ENCODE peak calls at places on chromosomes 4 and X, in five cellular contexts. T is vagina; K is mammary epithelial cell; M is CD4-positive, alpha-beta T cell; B is RWPE1. N is an unnamed sample.

GRCh38 chr4:78551420-78552351 is at the start of gene ANXA3:
- DNase-seq in T (no peak), K (peak), M (no peak), B (peak), N (no peak)

GRCh38 chr4:166377578-166377977 is 504.5 kb downstream of the TLL1 start:
- DNase-seq in T (no peak), K (no peak), M (no peak), B (no peak), N (no peak)

GRCh38 chr4:48639816-48640215 is 140.3 kb downstream of the FRYL start:
- DNase-seq in T (no peak), K (no peak), M (no peak), B (no peak), N (no peak)

GRCh38 chrX:43269201-43269600 is 386.9 kb upstream of the MAOA start:
- DNase-seq in T (no peak), K (peak), M (no peak), B (peak), N (no peak)

GRCh38 chr4:7556558-7556957 is 121.8 kb upstream of the PSAPL1 start:
- DNase-seq in T (no peak), K (no peak), M (no peak), B (no peak), N (no peak)

GRCh38 chr4:162793571-162793970 is 373.1 kb downstream of the NAF1 start:
- DNase-seq in T (no peak), K (no peak), M (no peak), B (no peak), N (no peak)

GRCh38 chr4:7213802-7214201 is 21.5 kb downstream of the SORCS2 start:
- DNase-seq in T (no peak), K (no peak), M (no peak), B (no peak), N (no peak)

GRCh38 chr4:153748378-153748777 is 11.4 kb downstream of the RNF175 start:
- DNase-seq in T (no peak), K (peak), M (no peak), B (peak), N (peak)

GRCh38 chr4:152678841-152679240 is 956 bp downstream of the TMEM154 start:
- DNase-seq in T (no peak), K (peak), M (no peak), B (no peak), N (no peak)

GRCh38 chr4:140581078-140581477 is 12.3 kb upstream of the UCP1 start:
- DNase-seq in T (no peak), K (no peak), M (no peak), B (no peak), N (no peak)

GRCh38 chrX:99703467-99703866 is 706.6 kb downstream of the PCDH19 start:
- DNase-seq in T (no peak), K (no peak), M (no peak), B (no peak), N (no peak)

GRCh38 chrX:20038966-20039365 is 48.1 kb upstream of the BCLAF3 start:
- DNase-seq in T (no peak), K (peak), M (no peak), B (no peak), N (no peak)

GRCh38 chrX:65587616-65588526 is 53.3 kb upstream of the LAS1L start:
- DNase-seq in T (no peak), K (peak), M (no peak), B (peak), N (peak)

GRCh38 chr4:6221851-6222760 is 21.8 kb upstream of the JAKMIP1 start:
- DNase-seq in T (no peak), K (peak), M (no peak), B (peak), N (peak)

GRCh38 chr4:87476934-87477333 is 52.2 kb downstream of the SPARCL1 start:
- DNase-seq in T (no peak), K (no peak), M (no peak), B (no peak), N (no peak)

GRCh38 chrX:44106864-44107263 is 133.7 kb upstream of the NDP start:
- DNase-seq in T (no peak), K (no peak), M (no peak), B (no peak), N (no peak)

GRCh38 chrX:135327299-135327698 is 18.0 kb downstream of the ETDC start:
- DNase-seq in T (no peak), K (peak), M (no peak), B (peak), N (no peak)

GRCh38 chr4:30722916-30723270 is 2.7 kb downstream of the PCDH7 start:
- DNase-seq in T (no peak), K (no peak), M (no peak), B (no peak), N (no peak)

GRCh38 chrX:70445876-70446275 is 1.2 kb downstream of the DLG3 start:
- DNase-seq in T (no peak), K (no peak), M (no peak), B (no peak), N (no peak)

GRCh38 chrX:106802388-106803275 is at the start of gene TBC1D8B:
- DNase-seq in T (no peak), K (peak), M (peak), B (peak), N (peak)

GRCh38 chr4:17561195-17561909 is 15.6 kb upstream of the LAP3 start:
- DNase-seq in T (no peak), K (peak), M (no peak), B (no peak), N (no peak)

GRCh38 chr4:4752025-4752424 is 107.4 kb upstream of the MSX1 start:
- DNase-seq in T (no peak), K (no peak), M (no peak), B (peak), N (no peak)

GRCh38 chrX:74422029-74422352 is 698 bp downstream of the SLC16A2 start:
- DNase-seq in T (no peak), K (no peak), M (no peak), B (no peak), N (peak)

GRCh38 chrX:20414781-20415445 is 148.2 kb upstream of the RPS6KA3 start:
- DNase-seq in T (no peak), K (no peak), M (no peak), B (no peak), N (no peak)

GRCh38 chrX:149074429-149074828 is 430.7 kb downstream of the IDS start:
- DNase-seq in T (no peak), K (no peak), M (no peak), B (no peak), N (no peak)

GRCh38 chrX:130118396-130118795 is 8.1 kb upstream of the ELF4 start:
- DNase-seq in T (no peak), K (peak), M (peak), B (no peak), N (no peak)

GRCh38 chr4:175253184-175253902 is 335.2 kb downstream of the ADAM29 start:
- DNase-seq in T (no peak), K (no peak), M (no peak), B (no peak), N (peak)

GRCh38 chrX:149993989-149994388 is 55.7 kb upstream of the EOLA2 start:
- DNase-seq in T (no peak), K (no peak), M (no peak), B (no peak), N (no peak)

GRCh38 chrX:3811331-3812311 is 98.2 kb upstream of the PRKX start:
- DNase-seq in T (no peak), K (peak), M (peak), B (no peak), N (no peak)

DNA sequence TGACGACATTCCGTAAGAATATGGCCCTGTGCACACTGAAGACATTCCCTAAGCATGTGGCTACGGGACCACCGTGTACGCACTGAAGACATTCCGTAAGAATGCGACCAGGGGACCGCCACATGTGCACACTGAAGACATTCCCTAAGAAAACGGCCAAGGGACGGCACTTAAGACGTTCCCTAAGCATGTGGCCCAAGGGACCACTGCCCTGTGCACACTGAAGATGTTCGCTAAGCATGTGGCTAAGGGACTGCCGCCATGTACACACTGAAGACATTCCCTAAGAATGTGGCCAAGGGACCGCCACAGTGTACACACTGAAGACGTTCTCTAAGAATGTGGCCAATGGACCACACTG is 21.4 kb downstream of the DHRSX start:
- DNase-seq in T (no peak), K (no peak), M (no peak), B (no peak), N (no peak)
- TF ChIP-seq CTCF in T (no peak), K (no peak), M (no peak), B (no peak), N (no peak)

DNA sequence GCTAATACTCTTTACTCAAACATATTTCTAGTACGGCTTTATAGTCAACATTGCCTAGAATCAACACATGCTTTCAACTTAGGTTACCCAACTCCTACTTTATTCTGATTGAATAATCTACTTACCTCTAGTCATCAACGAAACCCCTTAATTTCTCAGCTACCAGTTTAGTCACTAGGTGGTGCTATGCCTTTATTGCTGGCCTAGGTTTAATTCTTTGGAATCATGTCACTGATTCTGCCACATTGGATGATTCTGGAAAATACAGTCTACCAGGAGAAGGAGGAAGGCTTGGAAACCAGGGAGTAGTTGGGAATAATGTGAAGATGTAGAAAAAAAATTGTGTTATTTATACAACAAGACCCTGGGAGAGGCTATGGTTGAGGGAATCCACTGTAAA is 167.7 kb downstream of the DCAF12L2 start:
- DNase-seq in T (no peak), K (peak), M (no peak), B (no peak), N (no peak)
- TF ChIP-seq CTCF in T (no peak), K (peak), M (no peak), B (peak), N (peak)

GRCh38 chr4:40228497-40229365 is 31.9 kb downstream of the RHOH start:
- DNase-seq in T (no peak), K (no peak), M (no peak), B (no peak), N (no peak)
- TF ChIP-seq CTCF in T (no peak), K (peak), M (peak), B (no peak), N (peak)

DNA sequence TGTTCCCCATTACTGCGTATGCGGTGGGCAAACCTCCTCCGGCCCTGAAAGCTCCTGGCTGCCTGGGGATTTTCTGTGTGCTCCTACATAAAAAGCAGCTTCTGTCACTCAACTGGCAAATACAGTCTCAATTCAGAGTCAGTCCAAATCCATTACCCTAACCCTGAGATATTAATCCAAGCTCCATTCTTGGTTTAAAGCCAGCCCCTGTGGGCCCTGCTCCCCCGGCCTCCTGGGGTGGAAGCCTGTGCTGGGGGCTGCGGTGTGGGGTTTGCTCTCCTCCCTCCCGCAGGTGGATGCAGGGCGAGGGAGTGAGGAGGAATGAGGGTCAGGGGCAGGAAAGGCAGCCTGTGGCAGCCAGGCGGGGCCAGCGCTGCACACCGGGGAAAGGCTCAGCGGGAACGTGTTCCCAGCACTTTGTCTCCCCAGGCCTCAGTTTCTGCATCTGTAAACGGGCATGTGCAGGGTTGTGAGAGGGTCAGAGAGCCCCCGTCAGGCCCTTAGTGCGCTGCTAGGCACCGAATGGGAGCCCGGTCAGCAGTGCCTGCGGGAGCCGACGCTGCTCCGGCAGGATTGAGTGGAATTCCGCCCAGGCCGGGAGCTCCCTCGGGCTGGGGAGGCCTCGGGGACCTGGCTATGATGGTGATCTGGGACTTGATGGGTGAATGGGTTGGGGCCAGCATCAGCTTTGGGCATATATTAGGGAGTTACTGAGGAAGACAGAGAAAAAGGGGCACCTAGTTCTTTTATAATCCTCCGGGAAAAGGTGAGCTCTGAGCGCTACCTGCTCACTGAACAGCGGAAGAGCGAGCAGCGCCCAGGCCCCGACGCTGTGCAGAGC is 6.3 kb upstream of the RGS12 start:
- DNase-seq in T (no peak), K (no peak), M (no peak), B (no peak), N (peak)
- TF ChIP-seq CTCF in T (no peak), K (no peak), M (no peak), B (no peak), N (no peak)

GRCh38 chrX:53242310-53242709 is 17.3 kb upstream of the KDM5C start:
- DNase-seq in T (no peak), K (no peak), M (no peak), B (no peak), N (no peak)

GRCh38 chrX:53241558-53241957 is 16.6 kb upstream of the KDM5C start:
- DNase-seq in T (no peak), K (no peak), M (no peak), B (no peak), N (no peak)

GRCh38 chrX:53236025-53236679 is 11.1 kb upstream of the KDM5C start:
- DNase-seq in T (no peak), K (no peak), M (no peak), B (no peak), N (no peak)

GRCh38 chrX:53237056-53237455 is 12.0 kb upstream of the KDM5C start:
- DNase-seq in T (no peak), K (no peak), M (no peak), B (no peak), N (no peak)

DNA sequence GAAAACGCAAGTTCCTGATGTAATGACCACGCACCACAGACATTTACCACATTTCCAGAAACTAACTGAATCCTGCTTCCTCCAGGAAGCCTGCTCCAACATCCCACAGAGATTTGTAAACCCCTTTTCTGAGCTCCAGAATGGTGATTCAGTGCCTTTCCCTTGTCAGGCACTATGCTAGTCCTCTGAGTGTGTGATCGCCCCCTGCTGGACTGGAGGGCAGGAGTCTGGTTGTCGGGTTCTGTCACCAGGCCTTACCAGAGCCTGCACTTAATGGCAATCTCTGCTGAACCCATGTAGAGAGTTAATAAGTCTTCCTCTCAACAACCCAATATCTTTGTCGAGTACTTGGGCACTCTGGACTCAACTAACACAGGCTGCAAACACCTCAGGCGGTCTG is 14.5 kb upstream of the KDM5C start:
- DNase-seq in T (no peak), K (no peak), M (peak), B (no peak), N (no peak)
- TF ChIP-seq CTCF in T (no peak), K (peak), M (peak), B (no peak), N (no peak)

N was measured in osteocyte.